ENCODE peak calls at places on chromosomes 3 and 15, in six cellular contexts. One of them, this sample, is unnamed.

GRCh38 chr15:79028411-79028964 is 62.1 kb downstream of the RASGRF1 start:
- DNase-seq in A549: peak
- DNase-seq in H1: peak
- DNase-seq in HepG2: peak
- DNase-seq in GM12878: no peak
- DNase-seq in K562: peak
- DNase-seq in this sample: peak

GRCh38 chr15:78242128-78242527 is 7.8 kb upstream of the ACSBG1 start:
- DNase-seq in A549: peak
- DNase-seq in H1: peak
- DNase-seq in HepG2: peak
- DNase-seq in GM12878: no peak
- DNase-seq in K562: peak
- DNase-seq in this sample: peak

GRCh38 chr3:129723558-129724324 is 117.3 kb upstream of the PLXND1 start:
- DNase-seq in A549: peak
- DNase-seq in H1: no peak
- DNase-seq in HepG2: no peak
- DNase-seq in GM12878: no peak
- DNase-seq in K562: no peak
- DNase-seq in this sample: no peak

GRCh38 chr3:99933971-99934750 is 116.5 kb downstream of the CMSS1 start:
- DNase-seq in A549: no peak
- DNase-seq in H1: no peak
- DNase-seq in HepG2: no peak
- DNase-seq in GM12878: no peak
- DNase-seq in K562: no peak
- DNase-seq in this sample: no peak

GRCh38 chr15:98651581-98652220 is 3.4 kb downstream of the IGF1R start:
- DNase-seq in A549: peak
- DNase-seq in H1: no peak
- DNase-seq in HepG2: no peak
- DNase-seq in GM12878: no peak
- DNase-seq in K562: no peak
- DNase-seq in this sample: no peak

GRCh38 chr3:49013738-49014660 is 4.4 kb downstream of the DALRD3 start:
- DNase-seq in A549: peak
- DNase-seq in H1: peak
- DNase-seq in HepG2: peak
- DNase-seq in GM12878: no peak
- DNase-seq in K562: peak
- DNase-seq in this sample: peak

GRCh38 chr3:193095366-193095765 is 145.7 kb upstream of the PLAAT1 start:
- DNase-seq in A549: no peak
- DNase-seq in H1: no peak
- DNase-seq in HepG2: no peak
- DNase-seq in GM12878: no peak
- DNase-seq in K562: no peak
- DNase-seq in this sample: no peak

GRCh38 chr3:27504749-27505148 is 20.6 kb upstream of the SLC4A7 start:
- DNase-seq in A549: no peak
- DNase-seq in H1: no peak
- DNase-seq in HepG2: no peak
- DNase-seq in GM12878: no peak
- DNase-seq in K562: no peak
- DNase-seq in this sample: no peak

GRCh38 chr3:40912461-40912860 is 286.8 kb upstream of the CTNNB1 start:
- DNase-seq in A549: no peak
- DNase-seq in H1: no peak
- DNase-seq in HepG2: peak
- DNase-seq in GM12878: no peak
- DNase-seq in K562: no peak
- DNase-seq in this sample: no peak

GRCh38 chr3:129944709-129945108 is 29.8 kb upstream of the TRH start:
- DNase-seq in A549: no peak
- DNase-seq in H1: no peak
- DNase-seq in HepG2: no peak
- DNase-seq in GM12878: no peak
- DNase-seq in K562: no peak
- DNase-seq in this sample: no peak

GRCh38 chr15:47349179-47349578 is 368.1 kb upstream of the SEMA6D start:
- DNase-seq in A549: no peak
- DNase-seq in H1: no peak
- DNase-seq in HepG2: no peak
- DNase-seq in GM12878: no peak
- DNase-seq in K562: no peak
- DNase-seq in this sample: peak

GRCh38 chr15:71386448-71387236 is 271.4 kb downstream of the THSD4 start:
- DNase-seq in A549: peak
- DNase-seq in H1: no peak
- DNase-seq in HepG2: no peak
- DNase-seq in GM12878: no peak
- DNase-seq in K562: peak
- DNase-seq in this sample: peak

GRCh38 chr3:38348903-38349302 is 2.3 kb downstream of the XYLB start:
- DNase-seq in A549: no peak
- DNase-seq in H1: peak
- DNase-seq in HepG2: no peak
- DNase-seq in GM12878: no peak
- DNase-seq in K562: no peak
- DNase-seq in this sample: no peak

GRCh38 chr3:87900061-87900460 is 158.7 kb downstream of the CGGBP1 start:
- DNase-seq in A549: no peak
- DNase-seq in H1: no peak
- DNase-seq in HepG2: no peak
- DNase-seq in GM12878: no peak
- DNase-seq in K562: no peak
- DNase-seq in this sample: peak

GRCh38 chr3:64444619-64445317 is 219.5 kb upstream of the PRICKLE2 start:
- DNase-seq in A549: no peak
- DNase-seq in H1: no peak
- DNase-seq in HepG2: no peak
- DNase-seq in GM12878: no peak
- DNase-seq in K562: no peak
- DNase-seq in this sample: peak

GRCh38 chr3:53180305-53181023 is 19.5 kb downstream of the PRKCD start:
- DNase-seq in A549: no peak
- DNase-seq in H1: no peak
- DNase-seq in HepG2: no peak
- DNase-seq in GM12878: peak
- DNase-seq in K562: no peak
- DNase-seq in this sample: no peak

GRCh38 chr15:80924278-80924677 is 65.3 kb downstream of the MESD start:
- DNase-seq in A549: no peak
- DNase-seq in H1: no peak
- DNase-seq in HepG2: no peak
- DNase-seq in GM12878: no peak
- DNase-seq in K562: no peak
- DNase-seq in this sample: no peak

GRCh38 chr3:194158942-194159439 is 23.0 kb downstream of the HES1 start:
- DNase-seq in A549: no peak
- DNase-seq in H1: no peak
- DNase-seq in HepG2: peak
- DNase-seq in GM12878: no peak
- DNase-seq in K562: no peak
- DNase-seq in this sample: no peak

GRCh38 chr3:124770341-124771082 is 40.3 kb downstream of the UMPS start:
- DNase-seq in A549: no peak
- DNase-seq in H1: no peak
- DNase-seq in HepG2: no peak
- DNase-seq in GM12878: no peak
- DNase-seq in K562: peak
- DNase-seq in this sample: peak

GRCh38 chr3:33639889-33640288 is 78.2 kb downstream of the CLASP2 start:
- DNase-seq in A549: no peak
- DNase-seq in H1: no peak
- DNase-seq in HepG2: no peak
- DNase-seq in GM12878: no peak
- DNase-seq in K562: no peak
- DNase-seq in this sample: no peak

GRCh38 chr3:33637482-33637881 is 80.6 kb downstream of the CLASP2 start:
- DNase-seq in A549: no peak
- DNase-seq in H1: no peak
- DNase-seq in HepG2: peak
- DNase-seq in GM12878: no peak
- DNase-seq in K562: no peak
- DNase-seq in this sample: no peak

GRCh38 chr3:33636125-33636855 is 81.8 kb downstream of the CLASP2 start:
- DNase-seq in A549: peak
- DNase-seq in H1: no peak
- DNase-seq in HepG2: peak
- DNase-seq in GM12878: no peak
- DNase-seq in K562: peak
- DNase-seq in this sample: peak

GRCh38 chr3:33629219-33629618 is 88.8 kb downstream of the CLASP2 start:
- DNase-seq in A549: no peak
- DNase-seq in H1: no peak
- DNase-seq in HepG2: no peak
- DNase-seq in GM12878: no peak
- DNase-seq in K562: no peak
- DNase-seq in this sample: no peak

GRCh38 chr3:33634262-33634661 is 83.8 kb downstream of the CLASP2 start:
- DNase-seq in A549: no peak
- DNase-seq in H1: no peak
- DNase-seq in HepG2: no peak
- DNase-seq in GM12878: no peak
- DNase-seq in K562: peak
- DNase-seq in this sample: no peak
- TF ChIP-seq USF2 in A549: no peak
- TF ChIP-seq USF2 in H1: no peak
- TF ChIP-seq USF2 in HepG2: no peak
- TF ChIP-seq USF2 in GM12878: no peak
- TF ChIP-seq USF2 in K562: no peak
- TF ChIP-seq USF2 in this sample: no peak

DNA sequence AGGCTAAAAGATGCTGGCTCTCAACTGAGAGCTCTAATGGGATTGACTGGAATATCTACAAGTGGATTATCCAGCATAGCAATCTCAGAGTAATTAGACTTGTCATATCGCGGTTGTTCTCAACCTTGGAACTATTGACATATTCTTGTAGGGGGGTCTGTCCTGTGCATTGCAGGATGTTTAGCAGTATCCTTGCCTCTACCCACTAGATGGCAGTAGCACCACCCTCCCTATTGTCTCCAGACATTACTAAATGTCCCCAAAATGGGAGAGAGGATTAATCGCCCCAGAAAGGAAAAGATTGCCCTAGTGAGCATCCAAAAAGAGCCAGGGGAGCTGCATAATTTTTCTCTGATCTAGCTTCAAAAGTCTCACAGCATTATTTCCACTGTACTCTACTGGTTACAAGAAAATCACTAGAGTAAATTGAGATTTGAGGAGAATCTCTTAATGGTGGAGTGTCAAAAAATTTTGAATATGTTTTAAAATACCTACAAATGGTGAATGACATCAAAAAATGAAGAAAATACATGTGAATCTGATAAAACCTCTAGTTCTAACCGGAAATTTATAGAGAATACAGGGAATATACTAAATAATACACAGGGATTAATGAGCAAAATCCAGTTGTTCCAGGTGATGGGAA is 388.2 kb upstream of the AGTR1 start:
- DNase-seq in A549: peak
- DNase-seq in H1: peak
- DNase-seq in HepG2: peak
- DNase-seq in GM12878: no peak
- DNase-seq in K562: peak
- DNase-seq in this sample: peak
- TF ChIP-seq CHD2 in A549: no peak
- TF ChIP-seq CHD2 in H1: no peak
- TF ChIP-seq CHD2 in HepG2: no peak
- TF ChIP-seq CHD2 in GM12878: no peak
- TF ChIP-seq CHD2 in K562: no peak
- TF ChIP-seq CHD2 in this sample: no peak

GRCh38 chr3:104911376-104911775 is 455.3 kb upstream of the ALCAM start:
- DNase-seq in A549: no peak
- DNase-seq in H1: no peak
- DNase-seq in HepG2: no peak
- DNase-seq in GM12878: no peak
- DNase-seq in K562: no peak
- DNase-seq in this sample: no peak

GRCh38 chr3:104920512-104920911 is 446.2 kb upstream of the ALCAM start:
- DNase-seq in A549: no peak
- DNase-seq in H1: no peak
- DNase-seq in HepG2: no peak
- DNase-seq in GM12878: no peak
- DNase-seq in K562: no peak
- DNase-seq in this sample: no peak

GRCh38 chr3:104916971-104917370 is 449.7 kb upstream of the ALCAM start:
- DNase-seq in A549: no peak
- DNase-seq in H1: no peak
- DNase-seq in HepG2: no peak
- DNase-seq in GM12878: no peak
- DNase-seq in K562: no peak
- DNase-seq in this sample: no peak
- TF ChIP-seq USF2 in A549: no peak
- TF ChIP-seq USF2 in H1: no peak
- TF ChIP-seq USF2 in HepG2: no peak
- TF ChIP-seq USF2 in GM12878: no peak
- TF ChIP-seq USF2 in K562: no peak
- TF ChIP-seq USF2 in this sample: no peak

GRCh38 chr15:31367730-31368344 is 41.2 kb downstream of the KLF13 start:
- DNase-seq in A549: no peak
- DNase-seq in H1: no peak
- DNase-seq in HepG2: no peak
- DNase-seq in GM12878: no peak
- DNase-seq in K562: no peak
- DNase-seq in this sample: no peak

GRCh38 chr15:31365655-31366127 is 39.1 kb downstream of the KLF13 start:
- DNase-seq in A549: no peak
- DNase-seq in H1: peak
- DNase-seq in HepG2: no peak
- DNase-seq in GM12878: no peak
- DNase-seq in K562: peak
- DNase-seq in this sample: peak

GRCh38 chr15:31365032-31365654 is 38.5 kb downstream of the KLF13 start:
- DNase-seq in A549: no peak
- DNase-seq in H1: no peak
- DNase-seq in HepG2: no peak
- DNase-seq in GM12878: no peak
- DNase-seq in K562: no peak
- DNase-seq in this sample: no peak

GRCh38 chr15:31367021-31367729 is 40.5 kb downstream of the KLF13 start:
- DNase-seq in A549: no peak
- DNase-seq in H1: no peak
- DNase-seq in HepG2: no peak
- DNase-seq in GM12878: no peak
- DNase-seq in K562: no peak
- DNase-seq in this sample: no peak

DNA sequence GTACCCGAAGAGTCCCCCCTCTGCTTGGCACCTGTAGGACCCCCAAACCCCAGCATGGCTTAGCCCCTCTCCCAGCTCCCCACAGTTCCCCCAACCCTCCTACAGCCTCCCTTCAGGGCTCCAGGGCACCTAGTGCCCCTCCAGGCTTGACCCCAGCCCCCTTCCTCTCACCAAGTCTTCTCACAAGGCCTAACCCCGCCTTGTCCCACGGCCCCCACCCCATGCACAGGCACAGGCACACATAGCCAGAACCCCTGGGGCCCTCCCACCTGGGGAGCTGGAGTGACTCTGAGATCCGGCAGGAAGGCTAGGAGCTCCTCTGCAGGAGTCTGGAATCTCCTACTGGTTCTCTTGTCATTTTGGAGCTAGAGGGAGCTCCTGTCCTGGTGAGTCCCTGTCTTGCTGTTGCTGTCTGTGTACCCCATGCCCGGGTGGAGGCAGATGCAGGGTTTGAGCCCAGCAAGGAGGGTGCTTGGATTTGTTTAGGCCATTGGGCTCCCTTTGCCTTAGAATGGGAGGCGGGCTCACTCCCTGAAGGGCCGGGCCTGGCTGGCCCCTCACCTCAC is 39.6 kb downstream of the KLF13 start:
- DNase-seq in A549: no peak
- DNase-seq in H1: no peak
- DNase-seq in HepG2: no peak
- DNase-seq in GM12878: no peak
- DNase-seq in K562: no peak
- DNase-seq in this sample: peak
- TF ChIP-seq CHD2 in A549: no peak
- TF ChIP-seq CHD2 in H1: no peak
- TF ChIP-seq CHD2 in HepG2: no peak
- TF ChIP-seq CHD2 in GM12878: no peak
- TF ChIP-seq CHD2 in K562: no peak
- TF ChIP-seq CHD2 in this sample: no peak